ENCODE peak calls at places on chromosomes 12 and 14, in five cellular contexts. D is stimulated activated CD8-positive, alpha-beta memory T cell treated with anti-CD3 and anti-CD28 coated beads, Interleukin-2, amount 100 ng/mL, for 1 hour; Y is HFF-Myc; S is left lung; G is posterior cingulate gyrus. W is an unnamed sample.

GRCh38 chr12:67427336-67427735 is 158.2 kb downstream of the CAND1 start:
- DNase-seq in D (no peak), Y (no peak), S (no peak), G (no peak), W (no peak)

GRCh38 chr14:31388687-31389413 is 31.5 kb downstream of the HEATR5A start:
- DNase-seq in D (no peak), Y (no peak), S (no peak), G (no peak), W (no peak)

GRCh38 chr14:70872678-70873020 is 34.6 kb upstream of the PCNX1 start:
- DNase-seq in D (no peak), Y (no peak), S (no peak), G (no peak), W (no peak)

GRCh38 chr14:70789361-70789760 is 20.0 kb downstream of the MAP3K9 start:
- DNase-seq in D (no peak), Y (no peak), S (peak; percentile 55), G (no peak), W (no peak)

GRCh38 chr12:63997198-63997597 is 152.7 kb downstream of the SRGAP1 start:
- DNase-seq in D (no peak), Y (no peak), S (no peak), G (no peak), W (no peak)

GRCh38 chr12:77488041-77488620 is 342.6 kb upstream of the NAV3 start:
- DNase-seq in D (no peak), Y (no peak), S (no peak), G (no peak), W (no peak)

GRCh38 chr14:98633380-98633779 is 638.6 kb downstream of the BCL11B start:
- DNase-seq in D (no peak), Y (no peak), S (no peak), G (peak; percentile 61), W (no peak)

GRCh38 chr14:105903971-105904370 is 377.6 kb downstream of the TMEM121 start:
- DNase-seq in D (no peak), Y (no peak), S (no peak), G (no peak), W (no peak)

GRCh38 chr14:93712838-93713724 is 75.2 kb downstream of the PRIMA1 start:
- DNase-seq in D (no peak), Y (no peak), S (no peak), G (peak; percentile 64), W (no peak)

GRCh38 chr14:99436247-99437180 is 44.1 kb downstream of the SETD3 start:
- DNase-seq in D (no peak), Y (no peak), S (no peak), G (no peak), W (no peak)

GRCh38 chr12:26032719-26033241 is 74.3 kb downstream of the RASSF8 start:
- DNase-seq in D (no peak), Y (peak; percentile 20), S (no peak), G (no peak), W (no peak)

GRCh38 chr12:118402251-118402650 is 25.9 kb downstream of the SUDS3 start:
- DNase-seq in D (no peak), Y (no peak), S (no peak), G (no peak), W (no peak)

GRCh38 chr12:66775941-66776340 is 97.1 kb upstream of the GRIP1 start:
- DNase-seq in D (no peak), Y (no peak), S (no peak), G (no peak), W (no peak)

GRCh38 chr12:47021298-47021697 is 58.1 kb upstream of the PCED1B start:
- DNase-seq in D (no peak), Y (peak; percentile 91), S (no peak), G (no peak), W (no peak)

GRCh38 chr14:83611906-83612305 is 1918.0 kb upstream of the FLRT2 start:
- DNase-seq in D (no peak), Y (no peak), S (no peak), G (no peak), W (no peak)

GRCh38 chr14:73741876-73742519 is 27.8 kb upstream of the PNMA1 start:
- DNase-seq in D (no peak), Y (no peak), S (no peak), G (no peak), W (no peak)

W was measured in aorta.